ENCODE peak calls at places on chromosomes 3 and 15, in nine cellular contexts. One of them, this sample, is unnamed.

GRCh38 chr3:102471001-102471400 is 36.2 kb downstream of the ZPLD1 start:
- DNase-seq in cardiac fibroblast: no peak
- DNase-seq in kidney epithelial cell: no peak
- DNase-seq in A673: peak; percentile 60
- DNase-seq in testis: no peak
- DNase-seq in IMR-90: no peak
- DNase-seq in fibroblast of lung: no peak
- DNase-seq in H1: peak; percentile 17
- DNase-seq in uterus: no peak
- DNase-seq in this sample: no peak

GRCh38 chr3:194503101-194503531 is 16.3 kb upstream of the ATP13A3 start:
- DNase-seq in kidney epithelial cell: no peak
- DNase-seq in fibroblast of lung: no peak
- DNase-seq in cardiac fibroblast: peak; percentile 44
- DNase-seq in uterus: no peak
- DNase-seq in H1: no peak
- DNase-seq in testis: no peak
- DNase-seq in A673: peak; percentile 57
- DNase-seq in IMR-90: peak; percentile 87
- DNase-seq in this sample: no peak

GRCh38 chr3:36959821-36960220 is 15.0 kb upstream of the TRANK1 start:
- DNase-seq in kidney epithelial cell: no peak
- DNase-seq in H1: no peak
- DNase-seq in IMR-90: no peak
- DNase-seq in cardiac fibroblast: no peak
- DNase-seq in testis: no peak
- DNase-seq in fibroblast of lung: peak; percentile 35
- DNase-seq in uterus: no peak
- DNase-seq in A673: peak; percentile 86
- DNase-seq in this sample: no peak

GRCh38 chr3:22377421-22377820 is 626.4 kb upstream of the ZNF385D start:
- DNase-seq in IMR-90: no peak
- DNase-seq in A673: no peak
- DNase-seq in kidney epithelial cell: peak; percentile 12
- DNase-seq in fibroblast of lung: peak; percentile 70
- DNase-seq in uterus: no peak
- DNase-seq in H1: no peak
- DNase-seq in testis: no peak
- DNase-seq in cardiac fibroblast: peak; percentile 41
- DNase-seq in this sample: peak; percentile 39

GRCh38 chr3:121431717-121432517 is 113.9 kb downstream of the POLQ start:
- DNase-seq in testis: no peak
- DNase-seq in cardiac fibroblast: peak; percentile 60
- DNase-seq in uterus: no peak
- DNase-seq in IMR-90: peak; percentile 59
- DNase-seq in H1: no peak
- DNase-seq in fibroblast of lung: peak; percentile 47
- DNase-seq in kidney epithelial cell: peak; percentile 52
- DNase-seq in A673: no peak
- DNase-seq in this sample: peak; percentile 44

GRCh38 chr15:94671845-94672524 is 440.6 kb downstream of the MCTP2 start:
- DNase-seq in A673: peak; percentile 55
- DNase-seq in testis: peak; percentile 64
- DNase-seq in uterus: peak; percentile 23
- DNase-seq in H1: peak; percentile 62
- DNase-seq in cardiac fibroblast: peak; percentile 45
- DNase-seq in IMR-90: peak; percentile 6
- DNase-seq in kidney epithelial cell: no peak
- DNase-seq in fibroblast of lung: peak; percentile 57
- DNase-seq in this sample: no peak

GRCh38 chr15:26323564-26323963 is 449.3 kb downstream of the GABRB3 start:
- DNase-seq in fibroblast of lung: no peak
- DNase-seq in cardiac fibroblast: no peak
- DNase-seq in testis: no peak
- DNase-seq in H1: no peak
- DNase-seq in IMR-90: no peak
- DNase-seq in kidney epithelial cell: no peak
- DNase-seq in A673: no peak
- DNase-seq in uterus: no peak
- DNase-seq in this sample: no peak

GRCh38 chr3:189103208-189103607 is 68.6 kb upstream of the TPRG1 start:
- DNase-seq in testis: no peak
- DNase-seq in kidney epithelial cell: no peak
- DNase-seq in cardiac fibroblast: no peak
- DNase-seq in fibroblast of lung: no peak
- DNase-seq in IMR-90: no peak
- DNase-seq in uterus: no peak
- DNase-seq in H1: no peak
- DNase-seq in A673: no peak
- DNase-seq in this sample: no peak

GRCh38 chr3:20099020-20099539 is 58.8 kb downstream of the KAT2B start:
- DNase-seq in H1: no peak
- DNase-seq in cardiac fibroblast: no peak
- DNase-seq in A673: no peak
- DNase-seq in fibroblast of lung: peak; percentile 10
- DNase-seq in kidney epithelial cell: no peak
- DNase-seq in testis: no peak
- DNase-seq in uterus: no peak
- DNase-seq in IMR-90: no peak
- DNase-seq in this sample: no peak

GRCh38 chr3:20103731-20104130 is 63.5 kb downstream of the KAT2B start:
- DNase-seq in kidney epithelial cell: no peak
- DNase-seq in fibroblast of lung: no peak
- DNase-seq in A673: no peak
- DNase-seq in IMR-90: no peak
- DNase-seq in H1: no peak
- DNase-seq in uterus: no peak
- DNase-seq in testis: no peak
- DNase-seq in cardiac fibroblast: no peak
- DNase-seq in this sample: no peak

GRCh38 chr3:20100106-20100605 is 59.9 kb downstream of the KAT2B start:
- DNase-seq in H1: no peak
- DNase-seq in cardiac fibroblast: no peak
- DNase-seq in uterus: no peak
- DNase-seq in fibroblast of lung: no peak
- DNase-seq in kidney epithelial cell: no peak
- DNase-seq in testis: no peak
- DNase-seq in IMR-90: no peak
- DNase-seq in A673: no peak
- DNase-seq in this sample: no peak

GRCh38 chr3:20104167-20104661 is 64.0 kb downstream of the KAT2B start:
- DNase-seq in testis: no peak
- DNase-seq in A673: no peak
- DNase-seq in cardiac fibroblast: no peak
- DNase-seq in uterus: no peak
- DNase-seq in IMR-90: no peak
- DNase-seq in H1: no peak
- DNase-seq in kidney epithelial cell: no peak
- DNase-seq in fibroblast of lung: no peak
- DNase-seq in this sample: no peak

GRCh38 chr3:20101041-20101440 is 60.8 kb downstream of the KAT2B start:
- DNase-seq in cardiac fibroblast: no peak
- DNase-seq in kidney epithelial cell: no peak
- DNase-seq in H1: no peak
- DNase-seq in testis: no peak
- DNase-seq in fibroblast of lung: no peak
- DNase-seq in uterus: no peak
- DNase-seq in A673: no peak
- DNase-seq in IMR-90: no peak
- DNase-seq in this sample: no peak
- H3K4me3 ChIP-seq in cardiac fibroblast: no peak overlapping the region
- H3K4me3 ChIP-seq in kidney epithelial cell: no peak overlapping the region
- H3K4me3 ChIP-seq in H1: no peak overlapping the region
- H3K4me3 ChIP-seq in testis: no peak overlapping the region
- H3K4me3 ChIP-seq in fibroblast of lung: no peak overlapping the region
- H3K4me3 ChIP-seq in uterus: no peak overlapping the region
- H3K4me3 ChIP-seq in A673: no peak overlapping the region
- H3K4me3 ChIP-seq in IMR-90: no peak overlapping the region
- H3K4me3 ChIP-seq in this sample: no peak overlapping the region

GRCh38 chr3:34583451-34583850 is 785.0 kb downstream of the PDCD6IP start:
- DNase-seq in kidney epithelial cell: no peak
- DNase-seq in A673: no peak
- DNase-seq in fibroblast of lung: no peak
- DNase-seq in uterus: no peak
- DNase-seq in IMR-90: no peak
- DNase-seq in H1: no peak
- DNase-seq in cardiac fibroblast: no peak
- DNase-seq in testis: no peak
- DNase-seq in this sample: no peak

GRCh38 chr3:34584971-34585370 is 786.5 kb downstream of the PDCD6IP start:
- DNase-seq in kidney epithelial cell: no peak
- DNase-seq in H1: no peak
- DNase-seq in testis: no peak
- DNase-seq in A673: no peak
- DNase-seq in uterus: no peak
- DNase-seq in cardiac fibroblast: no peak
- DNase-seq in fibroblast of lung: no peak
- DNase-seq in IMR-90: no peak
- DNase-seq in this sample: no peak

DNA sequence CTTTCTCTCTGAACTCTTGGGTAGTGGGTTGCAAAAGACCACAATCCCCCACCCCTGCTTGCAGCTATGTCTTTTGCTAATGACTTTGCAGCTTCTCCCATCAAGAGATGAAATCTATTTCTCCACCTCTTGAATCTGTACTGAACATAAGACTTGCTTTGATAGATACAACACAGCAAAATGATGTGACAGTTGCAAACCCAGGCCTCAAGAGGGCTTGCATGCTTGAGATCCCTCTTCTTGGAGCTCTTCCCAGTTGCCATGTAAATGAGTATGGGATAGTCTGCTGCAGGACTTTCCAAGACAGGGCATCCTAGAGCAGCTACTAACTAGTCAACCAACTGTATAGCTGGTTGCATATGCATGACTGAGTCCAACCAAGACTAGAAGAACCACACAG is 783.6 kb downstream of the PDCD6IP start:
- DNase-seq in kidney epithelial cell: no peak
- DNase-seq in testis: no peak
- DNase-seq in H1: no peak
- DNase-seq in IMR-90: no peak
- DNase-seq in fibroblast of lung: no peak
- DNase-seq in cardiac fibroblast: peak; percentile 1
- DNase-seq in uterus: no peak
- DNase-seq in A673: peak; percentile 70
- DNase-seq in this sample: no peak
- TF ChIP-seq CTCF in kidney epithelial cell: no peak
- TF ChIP-seq CTCF in testis: no peak
- TF ChIP-seq CTCF in H1: no peak
- TF ChIP-seq CTCF in IMR-90: no peak
- TF ChIP-seq CTCF in fibroblast of lung: no peak
- TF ChIP-seq CTCF in cardiac fibroblast: no peak
- TF ChIP-seq CTCF in uterus: no peak
- TF ChIP-seq CTCF in A673: peak; percentile 50
- TF ChIP-seq CTCF in this sample: no peak

GRCh38 chr15:96323250-96324162 is 7.0 kb upstream of the NR2F2 start:
- DNase-seq in testis: no peak
- DNase-seq in IMR-90: no peak
- DNase-seq in fibroblast of lung: peak; percentile 3
- DNase-seq in uterus: no peak
- DNase-seq in cardiac fibroblast: no peak
- DNase-seq in A673: no peak
- DNase-seq in H1: no peak
- DNase-seq in kidney epithelial cell: no peak
- DNase-seq in this sample: no peak

GRCh38 chr15:96322401-96323249 is 7.9 kb upstream of the NR2F2 start:
- DNase-seq in cardiac fibroblast: peak; percentile 17
- DNase-seq in kidney epithelial cell: no peak
- DNase-seq in A673: no peak
- DNase-seq in fibroblast of lung: peak; percentile 43
- DNase-seq in H1: no peak
- DNase-seq in uterus: peak; percentile 83
- DNase-seq in testis: no peak
- DNase-seq in IMR-90: no peak
- DNase-seq in this sample: no peak

GRCh38 chr15:96324192-96324895 is 6.2 kb upstream of the NR2F2 start:
- DNase-seq in fibroblast of lung: peak; percentile 69
- DNase-seq in cardiac fibroblast: peak; percentile 25
- DNase-seq in testis: no peak
- DNase-seq in A673: no peak
- DNase-seq in IMR-90: peak; percentile 54
- DNase-seq in H1: no peak
- DNase-seq in uterus: peak; percentile 76
- DNase-seq in kidney epithelial cell: no peak
- DNase-seq in this sample: no peak

GRCh38 chr15:96320703-96321421 is 9.6 kb upstream of the NR2F2 start:
- DNase-seq in A673: no peak
- DNase-seq in testis: no peak
- DNase-seq in cardiac fibroblast: no peak
- DNase-seq in H1: no peak
- DNase-seq in fibroblast of lung: peak; percentile 42
- DNase-seq in IMR-90: no peak
- DNase-seq in kidney epithelial cell: no peak
- DNase-seq in uterus: no peak
- DNase-seq in this sample: no peak

DNA sequence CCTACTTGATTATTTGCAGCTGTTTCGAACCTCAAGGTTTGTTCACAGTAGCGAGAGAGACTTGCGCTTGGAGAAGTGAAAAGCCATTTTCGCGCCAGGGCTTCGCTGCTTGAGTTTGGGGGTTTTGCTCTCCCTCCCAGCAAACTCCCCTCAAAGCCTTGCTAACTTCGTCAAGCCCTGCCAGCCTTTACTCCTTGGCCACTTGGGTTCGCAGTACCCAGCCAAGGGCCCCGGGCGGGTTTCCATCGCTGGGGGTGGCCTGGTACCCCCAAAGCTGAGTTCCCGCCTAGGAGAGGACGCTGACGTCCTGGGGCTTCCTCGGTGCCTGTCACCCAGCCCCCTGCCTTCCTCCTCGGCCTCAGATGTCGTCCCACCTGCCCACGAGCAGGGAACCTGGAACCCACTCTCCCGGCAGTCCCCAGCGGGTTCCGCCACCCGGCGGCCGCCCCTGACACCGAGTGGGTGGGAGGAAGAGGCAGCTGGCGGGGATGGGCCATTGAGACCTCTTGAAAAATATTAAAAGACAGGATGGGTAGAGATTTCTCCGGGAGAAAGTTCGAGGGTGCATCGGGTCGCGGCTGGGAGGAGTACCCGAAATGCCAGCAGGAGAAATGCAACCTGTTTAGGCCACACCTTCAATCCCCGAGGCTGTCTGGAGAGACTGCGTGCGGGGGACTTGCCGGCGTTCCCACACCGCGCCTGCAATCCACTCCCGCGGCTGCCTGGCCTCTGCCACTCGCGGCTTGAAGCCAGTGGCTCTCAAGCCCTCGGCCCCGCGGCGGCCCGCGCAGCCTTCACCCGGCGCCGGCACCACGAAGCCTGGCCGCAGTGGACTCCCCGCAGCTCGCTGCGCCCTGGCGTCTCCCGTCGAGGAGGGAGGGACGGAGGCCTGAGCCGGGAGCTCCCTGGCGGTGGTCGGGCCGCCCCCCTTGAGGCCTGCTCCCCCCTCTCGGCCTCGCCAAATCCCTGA is 8.8 kb upstream of the NR2F2 start:
- DNase-seq in testis: no peak
- DNase-seq in A673: peak; percentile 43
- DNase-seq in cardiac fibroblast: peak; percentile 48
- DNase-seq in uterus: peak; percentile 72
- DNase-seq in IMR-90: peak; percentile 11
- DNase-seq in kidney epithelial cell: no peak
- DNase-seq in H1: no peak
- DNase-seq in fibroblast of lung: peak; percentile 58
- DNase-seq in this sample: no peak
- H3K4me3 ChIP-seq in testis: peak overlapping the region; percentile 49
- H3K4me3 ChIP-seq in A673: peak overlapping the region; percentile 48
- H3K4me3 ChIP-seq in cardiac fibroblast: peak overlapping the region; percentile 46
- H3K4me3 ChIP-seq in uterus: peak overlapping the region; percentile 69
- H3K4me3 ChIP-seq in IMR-90: no peak overlapping the region
- H3K4me3 ChIP-seq in kidney epithelial cell: peak overlapping the region; percentile 38
- H3K4me3 ChIP-seq in H1: peak overlapping the region; percentile 60
- H3K4me3 ChIP-seq in fibroblast of lung: peak overlapping the region; percentile 51
- H3K4me3 ChIP-seq in this sample: peak overlapping the region; percentile 47

GRCh38 chr3:86826292-86826691 is 164.7 kb downstream of the VGLL3 start:
- DNase-seq in kidney epithelial cell: no peak
- DNase-seq in IMR-90: no peak
- DNase-seq in A673: no peak
- DNase-seq in H1: no peak
- DNase-seq in fibroblast of lung: no peak
- DNase-seq in cardiac fibroblast: no peak
- DNase-seq in testis: no peak
- DNase-seq in uterus: no peak
- DNase-seq in this sample: no peak
- TF ChIP-seq CTCF in kidney epithelial cell: no peak
- TF ChIP-seq CTCF in IMR-90: no peak
- TF ChIP-seq CTCF in A673: no peak
- TF ChIP-seq CTCF in H1: no peak
- TF ChIP-seq CTCF in fibroblast of lung: no peak
- TF ChIP-seq CTCF in cardiac fibroblast: no peak
- TF ChIP-seq CTCF in testis: no peak
- TF ChIP-seq CTCF in uterus: no peak
- TF ChIP-seq CTCF in this sample: no peak

This sample was measured in AG10803.